ENCODE peak calls at places on chromosomes 2 and 18, in seven cellular contexts. N, E, Q, I, H, C and Y are unnamed samples.

GRCh38 chr2:20448246-20449046 is 1.6 kb downstream of the RHOB start:
- DNase-seq in N (no peak), E (no peak), Q (no peak), I (no peak), H (peak; percentile 29), C (no peak), Y (no peak)

GRCh38 chr2:10329880-10330699 is 27.4 kb downstream of the HPCAL1 start:
- DNase-seq in N (peak; percentile 39), E (no peak), Q (no peak), I (no peak), H (no peak), C (no peak), Y (peak; percentile 48)

GRCh38 chr2:96806468-96807126 is 9.5 kb upstream of the CNNM3 start:
- DNase-seq in N (no peak), E (no peak), Q (peak; percentile 61), I (no peak), H (no peak), C (no peak), Y (no peak)

GRCh38 chr2:136065907-136066306 is 52.0 kb downstream of the CXCR4 start:
- DNase-seq in N (no peak), E (no peak), Q (no peak), I (no peak), H (no peak), C (no peak), Y (no peak)

GRCh38 chr2:238143239-238143951 is 4.9 kb downstream of the KLHL30 start:
- DNase-seq in N (peak; percentile 42), E (no peak), Q (no peak), I (no peak), H (no peak), C (no peak), Y (peak; percentile 79)

GRCh38 chr18:37393945-37394609 is 171.5 kb downstream of the CELF4 start:
- DNase-seq in N (peak; percentile 7), E (peak; percentile 62), Q (peak; percentile 17), I (peak; percentile 55), H (peak; percentile 95), C (peak; percentile 25), Y (peak; percentile 32)

GRCh38 chr18:67938691-67939090 is 422.2 kb upstream of the DSEL start:
- DNase-seq in N (no peak), E (no peak), Q (no peak), I (no peak), H (no peak), C (no peak), Y (no peak)

GRCh38 chr2:79005211-79005610 is 20.3 kb upstream of the REG3G start:
- DNase-seq in N (no peak), E (no peak), Q (no peak), I (no peak), H (no peak), C (no peak), Y (no peak)

GRCh38 chr2:141113301-141113700 is 1017.5 kb downstream of the LRP1B start:
- DNase-seq in N (no peak), E (no peak), Q (no peak), I (no peak), H (no peak), C (no peak), Y (no peak)

GRCh38 chr2:224816816-224817215 is 100.7 kb upstream of the CCDC195 start:
- DNase-seq in N (no peak), E (no peak), Q (peak; percentile 45), I (no peak), H (no peak), C (no peak), Y (peak; percentile 30)

GRCh38 chr18:61199131-61199903 is 133.9 kb upstream of the CDH20 start:
- DNase-seq in N (no peak), E (no peak), Q (no peak), I (no peak), H (no peak), C (no peak), Y (no peak)

GRCh38 chr18:61935362-61935761 is 42.6 kb upstream of the RNF152 start:
- DNase-seq in N (no peak), E (no peak), Q (no peak), I (no peak), H (no peak), C (no peak), Y (no peak)

GRCh38 chr2:139813340-139813739 is 1033.2 kb upstream of the NXPH2 start:
- DNase-seq in N (no peak), E (no peak), Q (no peak), I (no peak), H (no peak), C (no peak), Y (no peak)

GRCh38 chr2:106575955-106576354 is 88.8 kb downstream of the CD8B2 start:
- DNase-seq in N (no peak), E (no peak), Q (no peak), I (no peak), H (peak; percentile 73), C (no peak), Y (peak; percentile 67)

GRCh38 chr2:180385601-180386201 is 378.6 kb upstream of the CWC22 start:
- DNase-seq in N (no peak), E (no peak), Q (no peak), I (no peak), H (no peak), C (no peak), Y (peak; percentile 78)

GRCh38 chr18:45739268-45739667 is 15.3 kb downstream of the SLC14A1 start:
- DNase-seq in N (no peak), E (no peak), Q (no peak), I (no peak), H (no peak), C (no peak), Y (no peak)

GRCh38 chr2:174785481-174785880 is 21.2 kb upstream of the CHRNA1 start:
- DNase-seq in N (no peak), E (no peak), Q (no peak), I (no peak), H (no peak), C (no peak), Y (no peak)

GRCh38 chr18:55861266-55861665 is 273.3 kb upstream of the TCF4 start:
- DNase-seq in N (no peak), E (no peak), Q (peak; percentile 71), I (no peak), H (peak; percentile 49), C (no peak), Y (peak; percentile 55)

GRCh38 chr2:69185807-69186206 is 172.8 kb downstream of the ANTXR1 start:
- DNase-seq in N (no peak), E (no peak), Q (peak; percentile 70), I (no peak), H (no peak), C (no peak), Y (peak; percentile 16)

GRCh38 chr2:187453078-187453641 is 5.1 kb upstream of the CALCRL start:
- DNase-seq in N (no peak), E (no peak), Q (peak; percentile 62), I (no peak), H (peak; percentile 27), C (no peak), Y (peak; percentile 56)

GRCh38 chr2:233372855-233373254 is 18.6 kb downstream of the DGKD start:
- DNase-seq in N (no peak), E (no peak), Q (no peak), I (no peak), H (no peak), C (no peak), Y (no peak)

GRCh38 chr2:17171446-17172049 is 346.7 kb downstream of the RAD51AP2 start:
- DNase-seq in N (no peak), E (peak; percentile 42), Q (peak; percentile 42), I (no peak), H (peak; percentile 66), C (no peak), Y (peak; percentile 63)
- TF ChIP-seq CTCF in N (no peak), E (peak; percentile 72), Q (peak; percentile 63), I (peak; percentile 6), H (peak; percentile 63), C (peak; percentile 44), Y (peak; percentile 39)

GRCh38 chr18:8978394-8978793 is 124.1 kb upstream of the NDUFV2 start:
- DNase-seq in N (no peak), E (no peak), Q (no peak), I (no peak), H (no peak), C (no peak), Y (no peak)

GRCh38 chr18:8984131-8984670 is 118.3 kb upstream of the NDUFV2 start:
- DNase-seq in N (no peak), E (no peak), Q (no peak), I (no peak), H (no peak), C (no peak), Y (no peak)

GRCh38 chr18:8980496-8981402 is 121.8 kb upstream of the NDUFV2 start:
- DNase-seq in N (no peak), E (no peak), Q (no peak), I (no peak), H (peak; percentile 64), C (no peak), Y (no peak)

GRCh38 chr18:8979258-8979988 is 123.1 kb upstream of the NDUFV2 start:
- DNase-seq in N (no peak), E (no peak), Q (no peak), I (no peak), H (no peak), C (no peak), Y (no peak)

GRCh38 chr18:8982416-8983183 is 119.9 kb upstream of the NDUFV2 start:
- DNase-seq in N (peak; percentile 52), E (no peak), Q (peak; percentile 80), I (peak; percentile 35), H (peak; percentile 69), C (no peak), Y (peak; percentile 69)
- TF ChIP-seq CTCF in N (no peak), E (peak; percentile 54), Q (peak; percentile 73), I (peak; percentile 26), H (peak; percentile 61), C (no peak), Y (peak; percentile 45)

GRCh38 chr2:200708951-200709350 is 102.8 kb upstream of the BZW1 start:
- DNase-seq in N (no peak), E (no peak), Q (no peak), I (no peak), H (no peak), C (no peak), Y (no peak)
- TF ChIP-seq CTCF in N (no peak), E (no peak), Q (no peak), I (no peak), H (no peak), C (no peak), Y (no peak)

GRCh38 chr2:104033399-104033798 is 820.5 kb upstream of the POU3F3 start:
- DNase-seq in N (peak; percentile 1), E (no peak), Q (no peak), I (no peak), H (peak; percentile 61), C (no peak), Y (peak; percentile 30)
- TF ChIP-seq CTCF in N (no peak), E (peak; percentile 62), Q (peak; percentile 33), I (no peak), H (peak; percentile 87), C (peak; percentile 5), Y (peak; percentile 28)

GRCh38 chr2:240566203-240567136 is 1.8 kb upstream of the RNPEPL1 start:
- DNase-seq in N (peak; percentile 98), E (peak; percentile 73), Q (peak; percentile 91), I (peak; percentile 94), H (peak; percentile 89), C (peak; percentile 88), Y (peak; percentile 91)

GRCh38 chr2:240569523-240569997 is 1.3 kb downstream of the RNPEPL1 start:
- DNase-seq in N (no peak), E (no peak), Q (no peak), I (no peak), H (no peak), C (no peak), Y (no peak)

GRCh38 chr2:240568678-240569522 is 616 bp downstream of the RNPEPL1 start:
- DNase-seq in N (peak; percentile 41), E (peak; percentile 24), Q (peak; percentile 69), I (no peak), H (peak; percentile 72), C (peak; percentile 32), Y (peak; percentile 36)

GRCh38 chr2:240567137-240567871 is 980 bp upstream of the RNPEPL1 start:
- DNase-seq in N (peak; percentile 48), E (no peak), Q (no peak), I (no peak), H (no peak), C (peak; percentile 13), Y (peak; percentile 47)

GRCh38 chr2:240567872-240568677 is at the start of gene RNPEPL1:
- DNase-seq in N (peak; percentile 63), E (peak; percentile 49), Q (peak; percentile 59), I (no peak), H (peak; percentile 76), C (peak; percentile 13), Y (peak; percentile 47)
- TF ChIP-seq CTCF in N (no peak), E (no peak), Q (no peak), I (no peak), H (peak; percentile 9), C (no peak), Y (no peak)